ENCODE peak calls at places on chromosome 22, in ten cellular contexts. N is activated CD4-positive, alpha-beta T cell treated with anti-CD3 and anti-CD28 coated beads, Interleukin-2, amount 10 ng/mL, durations not matched to agents 7 days and 5 days; A is NCI-H1694; B is aorta; M is GM19239; F is uterus; W is heart left ventricle; Y is tibial nerve; E is naive thymus-derived CD8-positive, alpha-beta T cell; T is ELF-1. V is an unnamed sample.
A peak's percentile ranks its signal among the peaks of the same experiment; 100 is the strongest.

GRCh38 chr22:19758896-19759458 is 1.6 kb upstream of the TBX1 start:
- DNase-seq in N (no peak), A (no peak), B (no peak), M (no peak), F (no peak), W (no peak), Y (no peak), E (no peak), T (no peak), V (no peak)

GRCh38 chr22:25359601-25360261 is 140.3 kb downstream of the CRYBB2 start:
- DNase-seq in N (no peak), A (no peak), B (peak; percentile 24), M (no peak), F (no peak), W (no peak), Y (no peak), E (no peak), T (no peak), V (no peak)

GRCh38 chr22:40844951-40845350 is 11.5 kb downstream of the ST13 start:
- DNase-seq in N (no peak), A (no peak), B (no peak), M (no peak), F (no peak), W (no peak), Y (no peak), E (no peak), T (no peak), V (no peak)

GRCh38 chr22:36336246-36337182 is 51.3 kb downstream of the MYH9 start:
- DNase-seq in N (no peak), A (no peak), B (no peak), M (no peak), F (no peak), W (no peak), Y (no peak), E (no peak), T (no peak), V (no peak)

GRCh38 chr22:35212020-35212419 is 45.3 kb upstream of the HMGXB4 start:
- DNase-seq in N (no peak), A (no peak), B (no peak), M (no peak), F (no peak), W (no peak), Y (no peak), E (no peak), T (peak; percentile 46), V (no peak)

GRCh38 chr22:50485221-50486131 is 1.2 kb upstream of the MIOX start:
- DNase-seq in N (no peak), A (no peak), B (no peak), M (no peak), F (no peak), W (peak; percentile 13), Y (no peak), E (no peak), T (no peak), V (no peak)

GRCh38 chr22:37403267-37403960 is 23.9 kb downstream of the ELFN2 start:
- DNase-seq in N (no peak), A (no peak), B (no peak), M (no peak), F (no peak), W (no peak), Y (no peak), E (no peak), T (peak; percentile 70), V (no peak)

GRCh38 chr22:46536559-46537220 is 730 bp downstream of the CELSR1 start:
- DNase-seq in N (no peak), A (no peak), B (no peak), M (no peak), F (no peak), W (no peak), Y (no peak), E (no peak), T (no peak), V (no peak)

GRCh38 chr22:23356094-23356493 is 175.8 kb downstream of the BCR start:
- DNase-seq in N (no peak), A (no peak), B (no peak), M (no peak), F (no peak), W (no peak), Y (no peak), E (no peak), T (no peak), V (no peak)

GRCh38 chr22:49136816-49137180 is 690.9 kb downstream of the BRD1 start:
- DNase-seq in N (no peak), A (no peak), B (no peak), M (no peak), F (no peak), W (no peak), Y (no peak), E (no peak), T (no peak), V (no peak)

GRCh38 chr22:24483966-24484545 is 11.1 kb upstream of the UPB1 start:
- DNase-seq in N (no peak), A (no peak), B (no peak), M (no peak), F (no peak), W (no peak), Y (no peak), E (no peak), T (no peak), V (no peak)

GRCh38 chr22:32693102-32693501 is 108.4 kb upstream of the TIMP3 start:
- DNase-seq in N (no peak), A (no peak), B (no peak), M (no peak), F (no peak), W (no peak), Y (no peak), E (no peak), T (no peak), V (no peak)

GRCh38 chr22:46964773-46965550 is 202.5 kb downstream of the TBC1D22A start:
- DNase-seq in N (no peak), A (no peak), B (no peak), M (no peak), F (no peak), W (no peak), Y (no peak), E (no peak), T (no peak), V (no peak)

GRCh38 chr22:30286813-30287625 is 2.3 kb downstream of the CASTOR1 start:
- DNase-seq in N (peak; percentile 91), A (peak; percentile 38), B (peak; percentile 83), M (peak; percentile 78), F (peak; percentile 71), W (peak; percentile 70), Y (no peak), E (peak; percentile 68), T (peak; percentile 91), V (peak; percentile 71)

GRCh38 chr22:20013382-20013871 is 3.2 kb downstream of the ARVCF start:
- DNase-seq in N (no peak), A (no peak), B (peak; percentile 84), M (no peak), F (peak; percentile 48), W (peak; percentile 70), Y (peak; percentile 46), E (peak; percentile 32), T (peak; percentile 88), V (no peak)

GRCh38 chr22:47112566-47112965 is 350.1 kb downstream of the TBC1D22A start:
- DNase-seq in N (no peak), A (no peak), B (peak; percentile 15), M (no peak), F (no peak), W (no peak), Y (no peak), E (no peak), T (no peak), V (no peak)

V was measured in naive thymus-derived CD4-positive, alpha-beta T cell.